ENCODE peak calls at places on chromosome 2, in four cellular contexts. B is fibroblast of mammary gland; V is RWPE2; O is stimulated activated CD4-positive, alpha-beta T cell treated with anti-CD3 and anti-CD28 coated beads, Interleukin-12 subunit alpha, Interleukin-12 subunit beta, amount 100 ng/mL, for 4 hours. U is an unnamed sample.

GRCh38 chr2:46954951-46955571 is 39.5 kb upstream of the MCFD2 start:
- DNase-seq in B (peak), V (no peak), O (no peak), U (no peak)

GRCh38 chr2:7880561-7880960 is 801.3 kb upstream of the ID2 start:
- DNase-seq in B (no peak), V (no peak), O (no peak), U (no peak)

GRCh38 chr2:1727101-1727771 is 17.1 kb downstream of the PXDN start:
- DNase-seq in B (no peak), V (no peak), O (no peak), U (peak)

GRCh38 chr2:201847483-201847882 is 41.1 kb downstream of the CDK15 start:
- DNase-seq in B (peak), V (no peak), O (no peak), U (no peak)

GRCh38 chr2:76279142-76279541 is 568.4 kb upstream of the GCFC2 start:
- DNase-seq in B (no peak), V (no peak), O (no peak), U (no peak)

GRCh38 chr2:137206064-137206463 is 440.7 kb downstream of the THSD7B start:
- DNase-seq in B (no peak), V (no peak), O (no peak), U (no peak)

GRCh38 chr2:150735894-150736498 is 248.5 kb upstream of the RND3 start:
- DNase-seq in B (no peak), V (no peak), O (no peak), U (no peak)

GRCh38 chr2:20182241-20182931 is 42.5 kb downstream of the SDC1 start:
- DNase-seq in B (peak), V (peak), O (no peak), U (peak)

GRCh38 chr2:210225461-210225798 is 183 bp upstream of the ACADL start:
- DNase-seq in B (peak), V (no peak), O (no peak), U (no peak)

GRCh38 chr2:208250401-208250800 is 4.5 kb downstream of the IDH1 start:
- DNase-seq in B (peak), V (no peak), O (no peak), U (no peak)

GRCh38 chr2:135997380-135997779 is 12.0 kb upstream of the DARS1 start:
- DNase-seq in B (no peak), V (no peak), O (no peak), U (no peak)

U was measured in chondrocyte.